ENCODE peak calls at places on chromosome 12, in six cellular contexts. One of them, this sample, is unnamed.
A peak's percentile ranks its signal among the peaks of the same experiment; 100 is the strongest.

GRCh38 chr12:88052686-88053085 is 23.5 kb upstream of the C12orf50 start:
- DNase-seq in ovary: no peak
- DNase-seq in WTC11: peak; percentile 26
- DNase-seq in GM13976: no peak
- DNase-seq in cardiac muscle cell: peak; percentile 66
- DNase-seq in A549: no peak
- DNase-seq in this sample: peak; percentile 19

GRCh38 chr12:104571328-104571727 is 114.6 kb downstream of the CHST11 start:
- DNase-seq in WTC11: no peak
- DNase-seq in ovary: no peak
- DNase-seq in cardiac muscle cell: no peak
- DNase-seq in A549: no peak
- DNase-seq in GM13976: peak; percentile 30
- DNase-seq in this sample: no peak

GRCh38 chr12:46179693-46180452 is 89.0 kb downstream of the SLC38A1 start:
- DNase-seq in WTC11: no peak
- DNase-seq in GM13976: no peak
- DNase-seq in cardiac muscle cell: no peak
- DNase-seq in ovary: no peak
- DNase-seq in A549: no peak
- DNase-seq in this sample: no peak

GRCh38 chr12:114812858-114813761 is 129.1 kb upstream of the TBX3 start:
- DNase-seq in A549: peak; percentile 34
- DNase-seq in WTC11: no peak
- DNase-seq in GM13976: no peak
- DNase-seq in cardiac muscle cell: peak; percentile 56
- DNase-seq in ovary: peak; percentile 32
- DNase-seq in this sample: no peak

GRCh38 chr12:3604750-3605638 is 114.0 kb downstream of the PRMT8 start:
- DNase-seq in GM13976: no peak
- DNase-seq in ovary: peak; percentile 64
- DNase-seq in cardiac muscle cell: peak; percentile 23
- DNase-seq in A549: no peak
- DNase-seq in WTC11: peak; percentile 46
- DNase-seq in this sample: no peak

GRCh38 chr12:113096675-113097461 is 38.7 kb downstream of the RASAL1 start:
- DNase-seq in cardiac muscle cell: no peak
- DNase-seq in ovary: no peak
- DNase-seq in WTC11: no peak
- DNase-seq in A549: no peak
- DNase-seq in GM13976: no peak
- DNase-seq in this sample: no peak

GRCh38 chr12:89326260-89327040 is 25.9 kb downstream of the DUSP6 start:
- DNase-seq in GM13976: no peak
- DNase-seq in A549: no peak
- DNase-seq in cardiac muscle cell: peak; percentile 55
- DNase-seq in ovary: no peak
- DNase-seq in WTC11: no peak
- DNase-seq in this sample: no peak

GRCh38 chr12:95736631-95737030 is 53.9 kb downstream of the NTN4 start:
- DNase-seq in A549: no peak
- DNase-seq in GM13976: no peak
- DNase-seq in ovary: no peak
- DNase-seq in WTC11: no peak
- DNase-seq in cardiac muscle cell: no peak
- DNase-seq in this sample: no peak

GRCh38 chr12:30794591-30795409 is 40.0 kb upstream of the CAPRIN2 start:
- DNase-seq in A549: peak; percentile 86
- DNase-seq in ovary: no peak
- DNase-seq in cardiac muscle cell: peak; percentile 95
- DNase-seq in GM13976: no peak
- DNase-seq in WTC11: peak; percentile 42
- DNase-seq in this sample: no peak

GRCh38 chr12:389138-390096 is at the start of gene KDM5A:
- DNase-seq in A549: peak; percentile 92
- DNase-seq in ovary: peak; percentile 91
- DNase-seq in cardiac muscle cell: peak; percentile 96
- DNase-seq in WTC11: peak; percentile 83
- DNase-seq in GM13976: peak; percentile 91
- DNase-seq in this sample: peak; percentile 88

GRCh38 chr12:25813843-25814242 is 144.6 kb upstream of the RASSF8 start:
- DNase-seq in GM13976: no peak
- DNase-seq in WTC11: no peak
- DNase-seq in A549: no peak
- DNase-seq in cardiac muscle cell: no peak
- DNase-seq in ovary: no peak
- DNase-seq in this sample: no peak

GRCh38 chr12:45329702-45330101 is 113.8 kb downstream of the ANO6 start:
- DNase-seq in cardiac muscle cell: no peak
- DNase-seq in GM13976: no peak
- DNase-seq in WTC11: no peak
- DNase-seq in A549: no peak
- DNase-seq in ovary: no peak
- DNase-seq in this sample: no peak

GRCh38 chr12:106709068-106709511 is 65.4 kb upstream of the RIC8B start:
- DNase-seq in WTC11: peak; percentile 19
- DNase-seq in cardiac muscle cell: no peak
- DNase-seq in ovary: no peak
- DNase-seq in A549: peak; percentile 18
- DNase-seq in GM13976: no peak
- DNase-seq in this sample: no peak

GRCh38 chr12:100391856-100392255 is 35.0 kb downstream of the SLC17A8 start:
- DNase-seq in ovary: no peak
- DNase-seq in WTC11: no peak
- DNase-seq in cardiac muscle cell: peak; percentile 48
- DNase-seq in GM13976: no peak
- DNase-seq in A549: no peak
- DNase-seq in this sample: no peak

GRCh38 chr12:97177482-97177881 is 270.4 kb downstream of the NEDD1 start:
- DNase-seq in ovary: no peak
- DNase-seq in WTC11: no peak
- DNase-seq in cardiac muscle cell: no peak
- DNase-seq in A549: no peak
- DNase-seq in GM13976: no peak
- DNase-seq in this sample: no peak

GRCh38 chr12:12214635-12215131 is 52.2 kb downstream of the LRP6 start:
- DNase-seq in WTC11: no peak
- DNase-seq in A549: no peak
- DNase-seq in ovary: no peak
- DNase-seq in GM13976: no peak
- DNase-seq in cardiac muscle cell: no peak
- DNase-seq in this sample: no peak

GRCh38 chr12:124654666-124655316 is 87.4 kb upstream of the NCOR2 start:
- DNase-seq in cardiac muscle cell: no peak
- DNase-seq in GM13976: no peak
- DNase-seq in WTC11: no peak
- DNase-seq in ovary: peak; percentile 82
- DNase-seq in A549: no peak
- DNase-seq in this sample: no peak

GRCh38 chr12:64808110-64808509 is 16.3 kb upstream of the TBC1D30 start:
- DNase-seq in WTC11: no peak
- DNase-seq in GM13976: no peak
- DNase-seq in ovary: no peak
- DNase-seq in cardiac muscle cell: no peak
- DNase-seq in A549: no peak
- DNase-seq in this sample: no peak

GRCh38 chr12:94148841-94149780 is 734 bp downstream of the PLXNC1 start:
- DNase-seq in GM13976: peak; percentile 84
- DNase-seq in A549: peak; percentile 34
- DNase-seq in WTC11: peak; percentile 75
- DNase-seq in cardiac muscle cell: peak; percentile 72
- DNase-seq in ovary: peak; percentile 70
- DNase-seq in this sample: no peak

GRCh38 chr12:54624316-54625279 is 10.1 kb downstream of the LACRT start:
- DNase-seq in WTC11: no peak
- DNase-seq in cardiac muscle cell: peak; percentile 38
- DNase-seq in ovary: no peak
- DNase-seq in GM13976: no peak
- DNase-seq in A549: no peak
- DNase-seq in this sample: no peak
- TF ChIP-seq CTCF in WTC11: no peak
- TF ChIP-seq CTCF in cardiac muscle cell: no peak
- TF ChIP-seq CTCF in ovary: no peak
- TF ChIP-seq CTCF in GM13976: no peak
- TF ChIP-seq CTCF in A549: no peak
- TF ChIP-seq CTCF in this sample: no peak

GRCh38 chr12:62933871-62934798 is 815 bp downstream of the PPM1H start:
- DNase-seq in GM13976: peak; percentile 66
- DNase-seq in cardiac muscle cell: peak; percentile 36
- DNase-seq in WTC11: peak; percentile 56
- DNase-seq in ovary: peak; percentile 35
- DNase-seq in A549: peak; percentile 48
- DNase-seq in this sample: peak; percentile 25
- TF ChIP-seq CTCF in GM13976: no peak
- TF ChIP-seq CTCF in cardiac muscle cell: no peak
- TF ChIP-seq CTCF in WTC11: no peak
- TF ChIP-seq CTCF in ovary: no peak
- TF ChIP-seq CTCF in A549: peak; percentile 21
- TF ChIP-seq CTCF in this sample: peak; percentile 14

GRCh38 chr12:78585132-78585531 is 279.4 kb upstream of the SYT1 start:
- DNase-seq in WTC11: no peak
- DNase-seq in ovary: no peak
- DNase-seq in cardiac muscle cell: no peak
- DNase-seq in A549: no peak
- DNase-seq in GM13976: no peak
- DNase-seq in this sample: no peak

GRCh38 chr12:78580296-78580695 is 284.3 kb upstream of the SYT1 start:
- DNase-seq in WTC11: no peak
- DNase-seq in ovary: no peak
- DNase-seq in cardiac muscle cell: no peak
- DNase-seq in GM13976: no peak
- DNase-seq in A549: no peak
- DNase-seq in this sample: no peak

GRCh38 chr12:78586790-78587189 is 277.8 kb upstream of the SYT1 start:
- DNase-seq in A549: no peak
- DNase-seq in ovary: peak; percentile 7
- DNase-seq in GM13976: no peak
- DNase-seq in WTC11: no peak
- DNase-seq in cardiac muscle cell: no peak
- DNase-seq in this sample: no peak

DNA sequence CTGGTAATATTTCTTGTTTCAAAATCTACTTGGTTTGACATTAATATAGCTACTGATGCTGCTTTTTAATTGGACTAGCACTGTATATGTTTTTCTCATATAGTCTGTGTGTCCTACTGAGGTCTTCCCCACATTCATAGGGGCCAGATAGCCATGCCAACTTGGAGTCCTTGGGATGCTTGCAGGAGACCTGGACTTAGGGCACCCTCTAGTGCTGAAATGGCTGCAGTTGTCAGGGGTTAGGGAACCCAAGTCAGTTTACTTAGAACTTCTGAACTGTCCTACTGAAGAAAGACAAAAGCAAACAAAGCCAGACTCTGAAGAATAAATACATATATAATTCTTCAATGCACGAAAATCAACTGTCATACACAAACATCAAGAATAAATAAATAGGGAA is 279.9 kb upstream of the SYT1 start:
- DNase-seq in cardiac muscle cell: peak; percentile 12
- DNase-seq in WTC11: peak; percentile 70
- DNase-seq in A549: no peak
- DNase-seq in GM13976: no peak
- DNase-seq in ovary: no peak
- DNase-seq in this sample: no peak
- TF ChIP-seq CTCF in cardiac muscle cell: peak; percentile 21
- TF ChIP-seq CTCF in WTC11: peak; percentile 39
- TF ChIP-seq CTCF in A549: no peak
- TF ChIP-seq CTCF in GM13976: peak; percentile 4
- TF ChIP-seq CTCF in ovary: no peak
- TF ChIP-seq CTCF in this sample: peak; percentile 48

GRCh38 chr12:92927055-92927435 is 2.0 kb downstream of the EEA1 start:
- DNase-seq in ovary: no peak
- DNase-seq in WTC11: no peak
- DNase-seq in A549: no peak
- DNase-seq in GM13976: peak; percentile 49
- DNase-seq in cardiac muscle cell: peak; percentile 43
- DNase-seq in this sample: no peak
- TF ChIP-seq CTCF in ovary: no peak
- TF ChIP-seq CTCF in WTC11: no peak
- TF ChIP-seq CTCF in A549: peak; percentile 35
- TF ChIP-seq CTCF in GM13976: no peak
- TF ChIP-seq CTCF in cardiac muscle cell: no peak
- TF ChIP-seq CTCF in this sample: peak; percentile 29

This sample was measured in neural crest cell.